ENCODE peak calls at places on chromosome 19, in five cellular contexts. H is neuronal stem cell, W is trophoblast cell, Z is mesenchymal stem cell, S is H1. E is an unnamed sample.

GRCh38 chr19:2503521-2504109 is 27.7 kb downstream of the GADD45B start:
- DNase-seq in W (no peak), H (no peak), Z (peak; percentile 77), S (no peak), E (peak; percentile 78)

GRCh38 chr19:18992696-18993095 is 40.6 kb downstream of the SUGP2 start:
- DNase-seq in H (no peak), S (no peak), Z (no peak), W (no peak), E (no peak)

GRCh38 chr19:566403-566802 is 6.0 kb upstream of the BSG start:
- DNase-seq in H (no peak), Z (peak; percentile 99), S (no peak), W (no peak), E (peak; percentile 31)

GRCh38 chr19:53158119-53158656 is 665 bp downstream of the ZNF347 start:
- DNase-seq in H (peak; percentile 20), W (peak; percentile 62), Z (peak; percentile 49), S (peak; percentile 65), E (peak; percentile 15)

GRCh38 chr19:43625918-43626579 is 6.6 kb upstream of the ZNF428 start:
- DNase-seq in H (no peak), Z (no peak), S (peak; percentile 79), W (peak; percentile 35), E (no peak)

GRCh38 chr19:7992575-7992974 is 12.9 kb downstream of the ELAVL1 start:
- DNase-seq in S (no peak), W (no peak), Z (no peak), H (no peak), E (no peak)

GRCh38 chr19:18349524-18350128 is 9.2 kb downstream of the PGPEP1 start:
- DNase-seq in H (no peak), W (peak; percentile 47), Z (peak; percentile 61), S (peak; percentile 75), E (peak; percentile 65)

GRCh38 chr19:8194528-8195275 is 14.5 kb upstream of the CERS4 start:
- DNase-seq in H (no peak), W (no peak), Z (no peak), S (no peak), E (no peak)

GRCh38 chr19:14553939-14554243 is 18.0 kb downstream of the NDUFB7 start:
- DNase-seq in H (no peak), W (no peak), S (no peak), Z (no peak), E (no peak)

GRCh38 chr19:38663957-38664502 is 16.6 kb downstream of the ACTN4 start:
- DNase-seq in H (no peak), S (no peak), W (no peak), Z (no peak), E (no peak)

GRCh38 chr19:42942187-42942789 is 5.3 kb upstream of the PSG7 start:
- DNase-seq in H (no peak), S (no peak), Z (no peak), W (peak; percentile 31), E (peak; percentile 20)

GRCh38 chr19:4583961-4584669 is 24.6 kb upstream of the SEMA6B start:
- DNase-seq in W (no peak), S (peak; percentile 95), H (peak; percentile 71), Z (peak; percentile 47), E (no peak)

GRCh38 chr19:45600340-45600885 is 1.6 kb downstream of the GPR4 start:
- DNase-seq in S (no peak), W (no peak), H (no peak), Z (no peak), E (no peak)

GRCh38 chr19:33217881-33218280 is 7.8 kb downstream of the SLC7A10 start:
- DNase-seq in H (no peak), Z (no peak), S (no peak), W (no peak), E (no peak)

GRCh38 chr19:56273563-56274117 is 1.1 kb downstream of the EDDM13 start:
- DNase-seq in W (peak; percentile 7), H (no peak), Z (peak; percentile 24), S (no peak), E (peak; percentile 45)

GRCh38 chr19:29029271-29029670 is 183.7 kb downstream of the UQCRFS1 start:
- DNase-seq in S (no peak), Z (no peak), W (no peak), H (no peak), E (peak; percentile 8)

GRCh38 chr19:1811942-1812425 is at the start of gene ATP8B3:
- DNase-seq in S (peak; percentile 76), W (no peak), H (no peak), Z (no peak), E (no peak)

GRCh38 chr19:34480971-34481821 is at the start of gene WTIP:
- DNase-seq in H (peak; percentile 89), S (peak; percentile 88), Z (peak; percentile 87), W (peak; percentile 44), E (peak; percentile 88)

GRCh38 chr19:18660051-18660910 is 23.2 kb upstream of the CRTC1 start:
- DNase-seq in H (no peak), Z (peak; percentile 93), S (no peak), W (peak; percentile 94), E (peak; percentile 69)

GRCh38 chr19:47022140-47022536 is 2.5 kb downstream of the NPAS1 start:
- DNase-seq in Z (no peak), S (no peak), W (no peak), H (no peak), E (no peak)

GRCh38 chr19:47022541-47023447 is 3.2 kb downstream of the NPAS1 start:
- DNase-seq in S (no peak), Z (no peak), H (no peak), W (no peak), E (no peak)

GRCh38 chr19:47020132-47020805 is 632 bp downstream of the NPAS1 start:
- DNase-seq in H (no peak), S (no peak), Z (no peak), W (no peak), E (no peak)

GRCh38 chr19:47020992-47021496 is 1.4 kb downstream of the NPAS1 start:
- DNase-seq in H (no peak), W (no peak), S (peak; percentile 71), Z (peak; percentile 29), E (no peak)

GRCh38 chr19:47021536-47022139 is 2.0 kb downstream of the NPAS1 start:
- DNase-seq in S (peak; percentile 79), Z (no peak), W (peak; percentile 12), H (no peak), E (no peak)
- H2AFZ ChIP-seq in S (no peak overlapping the region), Z (no peak overlapping the region), W (no peak overlapping the region), H (peak overlapping the region; percentile 90), E (peak overlapping the region; percentile 77)

DNA sequence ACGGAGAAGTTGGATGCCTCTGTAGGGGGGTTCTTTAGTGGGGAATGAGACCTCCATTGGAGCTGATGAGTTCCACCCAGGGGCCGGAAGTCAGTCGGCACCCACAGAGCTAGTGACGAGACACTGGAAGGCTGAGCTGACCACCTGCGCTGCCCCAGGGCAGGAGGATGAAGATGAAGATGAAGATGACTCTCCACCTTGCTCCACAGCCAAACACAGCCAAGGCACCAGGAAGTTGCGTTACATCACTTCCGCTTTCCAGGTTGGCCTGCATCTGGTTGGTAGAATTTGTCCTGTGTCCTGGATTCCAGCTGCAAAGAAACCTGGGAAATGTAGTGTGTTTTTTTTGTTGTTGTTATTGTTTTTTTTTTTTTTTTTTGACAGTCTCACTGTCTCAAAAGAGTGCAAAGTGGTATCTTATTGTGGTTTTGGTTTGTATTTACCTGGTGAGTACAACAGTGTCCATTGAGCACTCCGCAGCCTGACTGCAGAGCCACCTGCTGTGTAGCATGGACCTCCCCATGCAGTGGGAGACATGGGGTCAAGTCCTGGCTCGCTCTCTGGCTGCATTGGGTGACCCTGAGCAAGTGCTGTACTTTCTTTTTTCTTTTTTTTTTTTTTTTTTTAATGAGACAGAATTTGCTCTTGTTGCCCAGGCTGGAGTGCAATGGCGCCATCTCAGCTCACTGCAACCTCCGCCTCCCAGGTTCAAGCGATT is 1.9 kb downstream of the TBC1D17 start:
- DNase-seq in Z (no peak), H (no peak), S (no peak), W (no peak), E (no peak)
- H3K4me3 ChIP-seq in Z (peak overlapping the region; percentile 99), H (no peak overlapping the region), S (no peak overlapping the region), W (no peak overlapping the region), E (no peak overlapping the region)

GRCh38 chr19:57830071-57830602 is at the start of gene ZNF587B:
- DNase-seq in S (peak; percentile 92), Z (peak; percentile 88), W (peak; percentile 98), H (peak; percentile 85), E (peak; percentile 74)
- H3K4ac ChIP-seq in S (peak within 1 kb of the TSS; percentile 98), Z (peak within 1 kb of the TSS; percentile 52), W (peak within 1 kb of the TSS; percentile 57), H (no peak within 1 kb of the TSS), E (peak within 1 kb of the TSS; percentile 85)

GRCh38 chr19:48713864-48714755 is 5.4 kb downstream of the MAMSTR start:
- DNase-seq in W (peak; percentile 99), S (peak; percentile 99), Z (peak; percentile 100), H (peak; percentile 100), E (peak; percentile 98)
- H2AFZ ChIP-seq in W (peak overlapping the region; percentile 68), S (peak overlapping the region; percentile 30), Z (peak overlapping the region; percentile 92), H (peak overlapping the region; percentile 95), E (peak overlapping the region; percentile 100)

E was measured in IMR-90.